ENCODE peak calls at places on chromosomes 3 and 15, in four cellular contexts. B, Y, V and F are unnamed samples.

GRCh38 chr3:64220161-64220560 is 5.1 kb downstream of the PRICKLE2 start:
- DNase-seq in B (no peak), Y (no peak), V (no peak), F (no peak)

GRCh38 chr15:94266000-94266399 is 34.6 kb downstream of the MCTP2 start:
- DNase-seq in B (no peak), Y (no peak), V (no peak), F (no peak)

GRCh38 chr3:53888229-53888628 is 3.4 kb downstream of the SELENOK start:
- DNase-seq in B (no peak), Y (no peak), V (no peak), F (no peak)

GRCh38 chr15:80402339-80402738 is 1.8 kb upstream of the ARNT2 start:
- DNase-seq in B (no peak), Y (no peak), V (no peak), F (no peak)

GRCh38 chr3:113405180-113405579 is 36.1 kb downstream of the CFAP44 start:
- DNase-seq in B (no peak), Y (no peak), V (no peak), F (no peak)

GRCh38 chr15:45157974-45158373 is 28.2 kb downstream of the DUOX1 start:
- DNase-seq in B (no peak), Y (peak), V (peak), F (peak)

GRCh38 chr3:193859195-193859594 is 266.2 kb downstream of the OPA1 start:
- DNase-seq in B (no peak), Y (peak), V (no peak), F (no peak)

GRCh38 chr3:60764870-60765269 is 486.4 kb downstream of the FHIT start:
- DNase-seq in B (no peak), Y (no peak), V (no peak), F (no peak)

GRCh38 chr15:63933522-63933921 is 99.8 kb upstream of the HERC1 start:
- DNase-seq in B (no peak), Y (no peak), V (no peak), F (no peak)

GRCh38 chr15:99976000-99976399 is 242.8 kb upstream of the LYSMD4 start:
- DNase-seq in B (no peak), Y (no peak), V (no peak), F (no peak)

GRCh38 chr3:158312560-158313141 is 202.8 kb downstream of the RSRC1 start:
- DNase-seq in B (no peak), Y (no peak), V (no peak), F (no peak)

GRCh38 chr15:67149859-67150824 is 84.7 kb downstream of the SMAD3 start:
- DNase-seq in B (no peak), Y (peak), V (peak), F (no peak)

GRCh38 chr3:75687323-75687722 is 23.2 kb downstream of the FRG2C start:
- DNase-seq in B (no peak), Y (no peak), V (no peak), F (no peak)

GRCh38 chr15:59668571-59668970 is 11.3 kb upstream of the GTF2A2 start:
- DNase-seq in B (no peak), Y (no peak), V (no peak), F (no peak)

GRCh38 chr15:98421419-98422085 is 226.8 kb upstream of the IGF1R start:
- DNase-seq in B (no peak), Y (peak), V (peak), F (no peak)

GRCh38 chr3:52041118-52041847 is 15.1 kb downstream of the DUSP7 start:
- DNase-seq in B (no peak), Y (no peak), V (peak), F (peak)

GRCh38 chr3:8554725-8555621 is 53.4 kb downstream of the LMCD1 start:
- DNase-seq in B (no peak), Y (no peak), V (no peak), F (no peak)

GRCh38 chr3:39255503-39256325 is 24.1 kb downstream of the CX3CR1 start:
- DNase-seq in B (no peak), Y (no peak), V (peak), F (no peak)